ENCODE peak calls at places on chromosomes 1 and 21, in nine cellular contexts. F is GM20000, H is LNCaP clone FGC, N is BE2C, I is progenitor cell of endocrine pancreas, U is GM12864, T is WTC11, O is brain microvascular endothelial cell, K is activated B cell treated with CpG ODN at 0.5 μM for 24 hours. W is an unnamed sample.

GRCh38 chr1:116770625-116771024 is 16.4 kb downstream of the CD2 start:
- DNase-seq in F (no peak), H (no peak), N (no peak), I (no peak), U (no peak), T (no peak), O (no peak), K (no peak), W (no peak)

GRCh38 chr1:8061210-8061609 is 35.1 kb upstream of the ERRFI1 start:
- DNase-seq in F (no peak), H (peak), N (no peak), I (no peak), U (no peak), T (no peak), O (peak), K (no peak), W (no peak)

GRCh38 chr21:38774586-38775285 is 31.0 kb upstream of the ETS2 start:
- DNase-seq in F (no peak), H (no peak), N (no peak), I (no peak), U (no peak), T (no peak), O (no peak), K (no peak), W (no peak)

GRCh38 chr21:33399821-33400220 is 3.4 kb upstream of the IFNGR2 start:
- DNase-seq in F (no peak), H (no peak), N (no peak), I (no peak), U (no peak), T (no peak), O (no peak), K (no peak), W (no peak)

GRCh38 chr1:174788981-174789380 is 210.8 kb upstream of the CACYBP start:
- DNase-seq in F (no peak), H (no peak), N (no peak), I (no peak), U (no peak), T (no peak), O (peak), K (no peak), W (no peak)

GRCh38 chr1:154334647-154335350 is 9.5 kb downstream of the ATP8B2 start:
- DNase-seq in F (peak), H (peak), N (peak), I (peak), U (peak), T (peak), O (peak), K (peak), W (peak)

GRCh38 chr1:167489581-167490340 is 28.6 kb downstream of the CD247 start:
- DNase-seq in F (no peak), H (no peak), N (no peak), I (no peak), U (no peak), T (peak), O (no peak), K (no peak), W (no peak)

GRCh38 chr1:204080163-204080903 is 7.4 kb downstream of the SOX13 start:
- DNase-seq in F (no peak), H (peak), N (peak), I (peak), U (no peak), T (peak), O (peak), K (no peak), W (peak)

GRCh38 chr21:41361786-41362604 is at the start of gene MX2:
- DNase-seq in F (peak), H (no peak), N (no peak), I (no peak), U (peak), T (no peak), O (peak), K (peak), W (peak)

DNA sequence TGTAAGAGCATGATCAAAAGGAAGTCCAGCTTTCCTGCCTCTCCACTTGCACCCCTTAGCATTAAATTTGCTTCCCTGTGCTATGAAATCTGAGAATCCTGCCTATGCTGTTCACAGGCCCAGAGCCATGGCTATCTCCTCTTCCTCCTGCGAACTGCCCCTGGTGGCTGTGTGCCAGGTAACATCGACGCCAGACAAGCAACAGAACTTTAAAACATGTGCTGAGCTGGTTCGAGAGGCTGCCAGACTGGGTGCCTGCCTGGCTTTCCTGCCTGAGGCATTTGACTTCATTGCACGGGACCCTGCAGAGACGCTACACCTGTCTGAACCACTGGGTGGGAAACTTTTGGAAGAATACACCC is 1.1 kb downstream of the NIT1 start:
- DNase-seq in F (no peak), H (no peak), N (peak), I (no peak), U (no peak), T (peak), O (no peak), K (no peak), W (peak)
- TF ChIP-seq CTCF in F (no peak), H (no peak), N (peak), I (no peak), U (peak), T (peak), O (no peak), K (no peak), W (no peak)

GRCh38 chr1:61455400-61455799 is 269.5 kb downstream of the TM2D1 start:
- DNase-seq in F (no peak), H (no peak), N (no peak), I (no peak), U (no peak), T (no peak), O (no peak), K (no peak), W (no peak)

GRCh38 chr1:61450454-61451213 is 274.3 kb downstream of the TM2D1 start:
- DNase-seq in F (no peak), H (peak), N (no peak), I (no peak), U (no peak), T (no peak), O (no peak), K (no peak), W (peak)

GRCh38 chr1:61452354-61452990 is 272.5 kb downstream of the TM2D1 start:
- DNase-seq in F (no peak), H (no peak), N (no peak), I (no peak), U (no peak), T (no peak), O (no peak), K (no peak), W (no peak)

GRCh38 chr1:61451214-61451968 is 273.6 kb downstream of the TM2D1 start:
- DNase-seq in F (no peak), H (no peak), N (no peak), I (no peak), U (no peak), T (no peak), O (no peak), K (no peak), W (no peak)

GRCh38 chr1:61453111-61453961 is 271.6 kb downstream of the TM2D1 start:
- DNase-seq in F (peak), H (peak), N (peak), I (peak), U (peak), T (peak), O (peak), K (peak), W (peak)
- TF ChIP-seq CTCF in F (peak), H (peak), N (peak), I (peak), U (peak), T (peak), O (peak), K (peak), W (peak)

DNA sequence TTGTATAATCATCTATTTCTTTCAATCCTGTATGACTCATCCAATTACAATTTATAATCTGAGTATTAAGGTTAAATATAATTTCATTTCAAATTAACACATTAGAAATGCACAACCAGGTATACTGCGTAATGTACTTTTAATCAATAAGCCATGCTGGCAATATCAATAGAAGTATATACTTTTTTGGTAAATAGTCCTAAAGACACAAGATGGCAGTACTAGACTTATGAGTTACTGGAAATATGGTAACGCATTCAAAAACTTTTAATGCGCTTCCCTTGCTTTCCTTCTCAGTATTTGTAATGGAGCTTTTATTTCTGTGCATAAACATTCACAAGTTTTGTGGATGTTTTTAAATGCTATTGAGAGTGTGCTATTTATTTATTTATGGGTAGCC is 1162.0 kb upstream of the TMPRSS15 start:
- DNase-seq in F (no peak), H (no peak), N (no peak), I (no peak), U (no peak), T (no peak), O (no peak), K (no peak), W (no peak)
- TF ChIP-seq CTCF in F (no peak), H (peak), N (no peak), I (no peak), U (no peak), T (no peak), O (no peak), K (no peak), W (no peak)

GRCh38 chr1:112702067-112702395 is 4.9 kb downstream of the RHOC start:
- DNase-seq in F (no peak), H (no peak), N (no peak), I (no peak), U (no peak), T (no peak), O (no peak), K (no peak), W (no peak)

GRCh38 chr1:112701227-112702066 is 5.5 kb downstream of the RHOC start:
- DNase-seq in F (no peak), H (no peak), N (no peak), I (no peak), U (no peak), T (no peak), O (no peak), K (no peak), W (no peak)

GRCh38 chr1:112698366-112699310 is 8.3 kb downstream of the RHOC start:
- DNase-seq in F (no peak), H (peak), N (peak), I (no peak), U (no peak), T (no peak), O (no peak), K (no peak), W (no peak)

GRCh38 chr1:112699425-112700144 is 7.3 kb downstream of the RHOC start:
- DNase-seq in F (no peak), H (no peak), N (no peak), I (no peak), U (no peak), T (no peak), O (no peak), K (no peak), W (no peak)

DNA sequence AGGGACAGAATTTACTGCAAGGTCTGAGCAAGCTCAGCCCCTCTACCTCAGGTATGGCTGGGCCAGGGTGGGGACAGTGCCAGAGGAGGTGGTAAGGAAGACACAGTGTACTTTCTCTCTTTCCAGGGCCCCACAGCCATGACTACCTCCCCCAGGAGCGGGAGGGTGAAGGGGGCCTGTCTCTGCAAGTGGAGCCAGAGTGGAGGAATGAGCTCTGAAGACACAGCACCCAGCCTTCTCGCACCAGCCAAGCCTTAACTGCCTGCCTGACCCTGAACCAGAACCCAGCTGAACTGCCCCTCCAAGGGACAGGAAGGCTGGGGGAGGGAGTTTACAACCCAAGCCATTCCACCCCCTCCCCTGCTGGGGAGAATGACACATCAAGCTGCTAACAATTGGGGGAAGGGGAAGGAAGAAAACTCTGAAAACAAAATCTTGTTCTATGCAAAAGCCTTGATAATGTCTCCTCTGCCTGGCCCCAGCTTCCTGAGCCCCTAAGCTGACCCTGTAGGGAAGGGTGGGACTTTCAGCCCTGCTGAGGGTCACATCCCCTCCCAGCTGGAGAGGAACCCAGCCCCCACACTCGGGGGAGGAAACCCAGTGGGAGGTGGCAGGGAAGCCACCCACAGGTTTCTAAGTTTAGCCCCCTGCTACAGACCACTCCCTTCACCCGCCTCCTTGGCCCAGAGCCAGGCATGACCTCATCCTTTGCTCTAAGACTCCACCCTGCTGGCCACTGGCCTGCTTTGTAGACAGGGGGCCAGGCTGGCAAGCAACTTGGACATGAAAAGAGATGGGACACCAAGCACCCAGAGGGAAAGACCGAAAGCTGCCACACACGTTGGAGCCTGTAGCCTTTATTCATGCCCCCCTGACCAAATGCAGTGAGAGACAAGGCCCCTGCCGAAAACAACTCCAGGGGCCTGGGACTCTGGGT is 6.4 kb downstream of the RHOC start:
- DNase-seq in F (peak), H (peak), N (peak), I (no peak), U (peak), T (peak), O (peak), K (peak), W (peak)
- TF ChIP-seq CTCF in F (no peak), H (no peak), N (peak), I (no peak), U (no peak), T (no peak), O (peak), K (no peak), W (peak)

GRCh38 chr1:60972841-60973364 is 109.5 kb upstream of the NFIA start:
- DNase-seq in F (no peak), H (no peak), N (no peak), I (no peak), U (no peak), T (no peak), O (peak), K (no peak), W (no peak)

GRCh38 chr1:60971330-60971729 is 111.0 kb upstream of the NFIA start:
- DNase-seq in F (no peak), H (no peak), N (no peak), I (no peak), U (no peak), T (no peak), O (no peak), K (no peak), W (no peak)

GRCh38 chr1:60973668-60974067 is 108.7 kb upstream of the NFIA start:
- DNase-seq in F (no peak), H (no peak), N (no peak), I (no peak), U (no peak), T (no peak), O (no peak), K (no peak), W (no peak)

GRCh38 chr1:60974524-60974923 is 107.8 kb upstream of the NFIA start:
- DNase-seq in F (no peak), H (no peak), N (no peak), I (no peak), U (no peak), T (no peak), O (no peak), K (no peak), W (no peak)

GRCh38 chr1:60970081-60970509 is 112.3 kb upstream of the NFIA start:
- DNase-seq in F (no peak), H (no peak), N (no peak), I (no peak), U (no peak), T (no peak), O (no peak), K (no peak), W (no peak)
- TF ChIP-seq CTCF in F (no peak), H (peak), N (peak), I (peak), U (peak), T (no peak), O (peak), K (no peak), W (peak)

GRCh38 chr21:29875873-29876272 is 63.9 kb downstream of the GRIK1 start:
- DNase-seq in F (no peak), H (no peak), N (no peak), I (no peak), U (no peak), T (no peak), O (no peak), K (no peak), W (no peak)

GRCh38 chr21:29870814-29871213 is 69.0 kb downstream of the GRIK1 start:
- DNase-seq in F (no peak), H (no peak), N (no peak), I (no peak), U (no peak), T (peak), O (no peak), K (no peak), W (no peak)

GRCh38 chr21:29873908-29874307 is 65.9 kb downstream of the GRIK1 start:
- DNase-seq in F (no peak), H (no peak), N (no peak), I (no peak), U (no peak), T (peak), O (no peak), K (no peak), W (no peak)
- TF ChIP-seq CTCF in F (no peak), H (no peak), N (no peak), I (no peak), U (no peak), T (no peak), O (no peak), K (no peak), W (no peak)

GRCh38 chr1:246258250-246258649 is 248.8 kb downstream of the SMYD3 start:
- DNase-seq in F (no peak), H (no peak), N (no peak), I (no peak), U (no peak), T (no peak), O (no peak), K (no peak), W (no peak)

GRCh38 chr1:246267426-246267825 is 239.7 kb downstream of the SMYD3 start:
- DNase-seq in F (no peak), H (no peak), N (no peak), I (no peak), U (no peak), T (no peak), O (no peak), K (no peak), W (no peak)

GRCh38 chr1:246262281-246262680 is 244.8 kb downstream of the SMYD3 start:
- DNase-seq in F (no peak), H (peak), N (no peak), I (no peak), U (no peak), T (no peak), O (no peak), K (no peak), W (no peak)

GRCh38 chr1:246265481-246265880 is 241.6 kb downstream of the SMYD3 start:
- DNase-seq in F (no peak), H (no peak), N (no peak), I (no peak), U (no peak), T (no peak), O (no peak), K (no peak), W (no peak)

DNA sequence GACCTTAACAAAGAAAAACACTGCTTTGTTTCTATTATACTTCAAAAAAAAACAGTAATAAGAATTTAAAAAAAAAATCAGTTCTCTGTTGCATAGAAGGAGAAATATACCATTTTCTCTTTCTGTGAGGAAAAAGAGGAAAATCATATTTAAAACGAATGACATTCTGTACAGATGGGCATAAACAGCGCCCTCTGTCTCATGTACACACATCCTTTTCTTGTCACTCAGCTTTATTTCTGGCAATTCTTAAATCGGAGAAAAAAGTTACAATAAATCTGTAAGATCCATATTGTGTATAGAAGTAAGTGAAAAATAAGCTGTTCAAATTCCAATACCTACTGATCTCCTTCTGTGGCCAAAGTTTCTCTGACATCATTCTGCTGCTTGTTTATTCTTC is 245.4 kb downstream of the SMYD3 start:
- DNase-seq in F (no peak), H (no peak), N (no peak), I (no peak), U (no peak), T (no peak), O (no peak), K (no peak), W (no peak)
- TF ChIP-seq CTCF in F (no peak), H (peak), N (peak), I (no peak), U (peak), T (no peak), O (peak), K (no peak), W (no peak)

GRCh38 chr1:27889506-27889905 is 17.2 kb downstream of the THEMIS2 start:
- DNase-seq in F (no peak), H (no peak), N (no peak), I (no peak), U (no peak), T (no peak), O (no peak), K (no peak), W (no peak)

GRCh38 chr1:27887215-27888035 is 15.1 kb downstream of the THEMIS2 start:
- DNase-seq in F (no peak), H (no peak), N (no peak), I (no peak), U (peak), T (no peak), O (no peak), K (no peak), W (no peak)

GRCh38 chr1:27886353-27886679 is 14.0 kb downstream of the THEMIS2 start:
- DNase-seq in F (no peak), H (no peak), N (no peak), I (no peak), U (no peak), T (no peak), O (no peak), K (no peak), W (no peak)

GRCh38 chr1:27886744-27887143 is 14.4 kb downstream of the THEMIS2 start:
- DNase-seq in F (no peak), H (no peak), N (no peak), I (no peak), U (no peak), T (no peak), O (no peak), K (no peak), W (no peak)

GRCh38 chr1:27891196-27891889 is 19.0 kb downstream of the THEMIS2 start:
- DNase-seq in F (peak), H (no peak), N (no peak), I (no peak), U (peak), T (no peak), O (no peak), K (no peak), W (no peak)
- TF ChIP-seq CTCF in F (no peak), H (no peak), N (no peak), I (no peak), U (peak), T (no peak), O (no peak), K (no peak), W (no peak)

GRCh38 chr1:30533141-30533540 is 190.2 kb downstream of the MATN1 start:
- DNase-seq in F (no peak), H (no peak), N (no peak), I (no peak), U (no peak), T (no peak), O (no peak), K (no peak), W (no peak)
- TF ChIP-seq CTCF in F (no peak), H (no peak), N (no peak), I (no peak), U (no peak), T (no peak), O (no peak), K (no peak), W (no peak)